ENCODE peak calls at places on chromosomes 3 and 15, in eight cellular contexts. R is MM.1S, X is bronchial epithelial cell, Q is PC-9, D is suprapubic skin, O is uterus, Y is endothelial cell of umbilical vein, U is kidney epithelial cell. G is an unnamed sample.

GRCh38 chr15:74978503-74978902 is 16.9 kb upstream of the SCAMP5 start:
- DNase-seq in D (no peak), U (no peak), Q (no peak), O (no peak), Y (no peak), X (peak; percentile 18), R (no peak), G (no peak)

GRCh38 chr15:68493629-68494028 is 61.7 kb upstream of the ITGA11 start:
- DNase-seq in Q (no peak), D (no peak), Y (no peak), R (no peak), X (no peak), U (no peak), O (no peak), G (no peak)

GRCh38 chr15:67331676-67332075 is 77.1 kb downstream of the IQCH start:
- DNase-seq in O (no peak), R (no peak), Q (no peak), X (no peak), Y (no peak), U (no peak), D (no peak), G (no peak)

GRCh38 chr3:38985981-38986380 is 65.8 kb downstream of the SCN11A start:
- DNase-seq in D (no peak), U (no peak), X (no peak), Q (no peak), Y (no peak), O (no peak), R (no peak), G (no peak)

GRCh38 chr3:123290962-123291361 is 89.2 kb downstream of the SEC22A start:
- DNase-seq in D (no peak), X (no peak), R (no peak), Y (no peak), U (no peak), Q (no peak), O (no peak), G (no peak)

GRCh38 chr15:85172846-85173490 is 191.3 kb downstream of the PDE8A start:
- DNase-seq in D (no peak), U (no peak), O (no peak), R (no peak), Y (no peak), Q (no peak), X (peak; percentile 53), G (no peak)

GRCh38 chr15:75232826-75233503 is 25.2 kb upstream of the GOLGA6C start:
- DNase-seq in X (no peak), Q (no peak), O (no peak), Y (no peak), D (no peak), R (no peak), U (no peak), G (no peak)

GRCh38 chr3:183385698-183386590 is 42.5 kb downstream of the MCF2L2 start:
- DNase-seq in Q (peak; percentile 75), R (peak; percentile 80), D (no peak), X (peak; percentile 61), U (peak; percentile 34), Y (peak; percentile 76), O (peak; percentile 44), G (no peak)

GRCh38 chr3:158470944-158471638 is 99.9 kb upstream of the MLF1 start:
- DNase-seq in D (no peak), U (no peak), Q (no peak), R (no peak), O (no peak), X (no peak), Y (no peak), G (no peak)

DNA sequence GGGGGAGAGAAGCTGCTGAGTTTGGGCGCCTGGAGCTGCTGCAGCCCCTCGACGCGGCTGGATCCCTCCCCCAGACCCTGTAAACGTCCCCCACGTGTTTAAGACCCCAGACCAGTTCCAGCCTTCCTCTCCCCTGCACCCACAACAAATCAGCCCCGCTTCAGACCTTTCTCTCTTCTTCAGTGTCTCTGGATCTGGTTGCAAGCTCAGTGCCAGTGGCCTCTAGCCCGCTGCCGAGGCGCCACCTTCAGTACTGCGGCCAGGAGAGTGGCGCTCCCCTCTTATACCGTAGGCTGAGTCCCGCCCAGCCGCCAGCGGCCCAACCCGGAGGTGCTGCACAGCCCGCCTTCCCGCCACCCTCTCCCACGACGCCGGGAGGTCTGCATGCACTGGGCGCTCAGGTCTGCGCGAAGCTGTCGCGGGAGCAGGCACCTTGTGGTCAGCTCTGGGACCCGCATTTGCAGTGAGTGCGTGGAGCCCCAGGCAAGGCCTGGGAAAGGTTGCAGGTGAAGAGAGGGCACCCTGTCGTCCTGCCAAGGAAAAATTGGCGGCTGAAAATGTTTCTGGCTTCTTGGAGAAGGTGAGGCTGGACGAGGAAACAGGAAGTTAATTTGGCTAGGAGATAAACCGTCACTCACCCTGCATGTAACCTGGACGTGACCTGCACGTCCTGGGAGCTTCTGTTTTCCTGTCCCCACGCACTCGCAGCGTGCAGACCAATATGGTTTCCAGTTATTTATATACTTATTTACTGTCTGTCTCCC is at the start of gene C2CD4B:
- DNase-seq in X (no peak), Q (no peak), U (no peak), R (no peak), D (no peak), O (peak; percentile 35), Y (peak; percentile 89), G (no peak)
- H3K4me3 ChIP-seq in X (peak within 1 kb of the TSS; percentile 24), Q (no peak within 1 kb of the TSS), U (peak within 1 kb of the TSS; percentile 41), R (peak within 1 kb of the TSS; percentile 58), D (peak within 1 kb of the TSS; percentile 55), O (peak within 1 kb of the TSS; percentile 30), Y (peak within 1 kb of the TSS; percentile 49), G (no peak within 1 kb of the TSS)

GRCh38 chr3:50562866-50563265 is 4.7 kb downstream of the C3orf18 start:
- DNase-seq in U (no peak), D (no peak), R (no peak), Q (no peak), X (peak; percentile 86), O (no peak), Y (no peak), G (peak; percentile 58)
- TF ChIP-seq CTCF in U (no peak), D (no peak), R (no peak), Q (no peak), X (peak; percentile 3), O (no peak), Y (no peak), G (peak; percentile 28)

DNA sequence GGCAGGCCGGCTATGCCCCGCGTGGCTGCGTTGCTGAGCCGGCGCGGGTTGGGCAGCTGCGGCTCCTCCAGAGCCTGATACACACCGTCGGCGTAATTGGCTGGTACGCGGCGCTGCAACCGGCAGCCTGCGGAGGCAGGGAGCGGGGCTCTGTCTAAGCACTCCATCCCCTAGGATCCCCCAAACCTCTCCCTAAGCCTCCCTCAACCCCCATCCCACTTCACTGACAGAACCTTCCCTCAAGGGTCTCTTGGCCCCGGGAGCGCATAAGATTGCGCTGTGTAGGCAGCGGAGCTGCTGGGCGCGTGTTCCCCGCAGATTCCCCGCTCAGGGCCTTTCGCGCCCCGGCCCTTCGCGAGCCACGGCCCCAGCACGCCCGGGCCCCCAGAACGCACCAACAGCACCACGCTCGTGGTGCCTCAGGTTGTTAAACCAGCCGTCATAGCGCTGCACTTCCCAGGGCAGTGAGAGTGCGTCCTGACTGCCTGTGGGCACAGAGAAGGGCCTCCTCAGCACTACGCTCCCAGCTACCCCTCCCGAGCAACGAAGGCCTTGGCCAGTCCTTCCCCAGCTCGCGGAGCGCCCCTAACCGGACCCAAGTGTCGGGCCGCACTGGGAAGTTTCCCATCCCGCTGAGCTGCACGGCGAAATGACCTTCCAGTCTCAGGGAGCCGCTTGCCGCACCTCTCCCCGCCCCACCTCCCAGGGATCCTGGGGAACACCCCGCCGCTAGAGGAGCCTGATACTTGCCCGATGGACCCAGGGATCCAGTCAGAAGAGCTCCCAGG is 1.2 kb downstream of the DUOX2 start:
- DNase-seq in D (no peak), Y (no peak), X (no peak), U (no peak), R (no peak), Q (no peak), O (no peak), G (no peak)
- H3K27me3 ChIP-seq in D (peaks cover 90% of the 10 kb centered on the region), Y (peaks cover 79% of the 10 kb centered on the region), X (peaks cover 64% of the 10 kb centered on the region), U (peaks cover 88% of the 10 kb centered on the region), R (peaks cover 61% of the 10 kb centered on the region), Q (peaks cover 3% of the 10 kb centered on the region), O (peaks cover 40% of the 10 kb centered on the region), G (peaks cover 62% of the 10 kb centered on the region)

DNA sequence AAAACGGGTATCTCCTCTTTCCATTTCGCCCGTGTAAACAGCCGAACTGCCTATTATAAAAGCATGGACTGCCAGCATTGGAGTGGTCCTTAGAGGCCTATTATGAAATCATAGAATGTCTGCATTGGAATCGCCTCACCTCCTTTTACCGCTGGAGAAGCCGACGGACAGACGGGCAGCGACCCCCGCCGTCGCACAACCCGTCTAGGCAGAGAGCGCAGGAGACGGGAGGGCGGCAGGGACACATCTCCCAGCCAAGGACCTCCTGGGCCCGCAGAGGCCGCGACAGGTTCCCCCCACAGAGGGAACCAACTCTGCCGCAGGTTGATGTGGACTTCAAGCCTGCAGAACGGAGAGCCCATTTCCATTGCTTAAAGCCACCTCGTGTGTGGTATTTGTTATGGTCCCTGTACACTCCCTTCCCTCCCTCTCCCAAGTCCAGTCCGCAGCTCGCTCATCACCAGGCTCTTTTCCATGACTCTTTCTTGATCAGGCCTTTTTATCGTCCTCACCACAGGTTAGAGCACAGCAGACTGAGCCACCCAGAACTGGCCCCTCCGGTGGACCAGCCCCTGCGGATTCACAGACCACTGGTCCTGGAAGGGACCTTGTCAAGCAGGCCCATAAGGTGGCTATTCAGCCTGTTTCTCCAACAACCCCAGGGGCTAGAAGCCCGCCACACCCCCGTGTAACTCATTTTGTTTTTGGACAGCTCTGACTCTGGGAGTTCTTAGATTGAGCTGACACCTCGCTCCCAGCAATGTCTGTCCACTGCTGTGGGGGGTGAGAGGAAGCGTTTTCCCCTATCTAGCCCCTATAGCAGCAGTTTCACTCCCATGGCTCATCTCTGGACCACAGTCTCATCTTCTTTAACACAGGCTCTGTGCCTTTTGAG is 764 bp upstream of the PPP1R2 start:
- DNase-seq in R (no peak), Q (peak; percentile 11), O (peak; percentile 38), X (no peak), D (no peak), U (no peak), Y (no peak), G (no peak)
- H3K4me3 ChIP-seq in R (peak overlapping the region; percentile 71), Q (peak overlapping the region; percentile 78), O (peak overlapping the region; percentile 78), X (peak overlapping the region; percentile 92), D (peak overlapping the region; percentile 97), U (peak overlapping the region; percentile 63), Y (peak overlapping the region; percentile 93), G (peak overlapping the region; percentile 72)

GRCh38 chr15:51121118-51121517 is 26.4 kb upstream of the TNFAIP8L3 start:
- DNase-seq in X (peak; percentile 96), O (peak; percentile 77), R (no peak), Q (peak; percentile 68), D (no peak), Y (peak; percentile 98), U (peak; percentile 93), G (peak; percentile 69)
- TF ChIP-seq CTCF in X (peak; percentile 18), O (no peak), R (no peak), Q (no peak), D (no peak), Y (no peak), U (no peak), G (no peak)